ENCODE peak calls at places on chromosome 3, in four cellular contexts. R is K562, G is HepG2, W is IMR-90. H is an unnamed sample.

GRCh38 chr3:195401959-195402358 is 40.9 kb downstream of the ACAP2 start:
- DNase-seq in R (no peak), G (no peak), W (no peak), H (no peak)

GRCh38 chr3:13110678-13111116 is 37.5 kb upstream of the IQSEC1 start:
- DNase-seq in G (no peak), W (no peak), R (no peak), H (no peak)

GRCh38 chr3:140553591-140553990 is 124.3 kb upstream of the TRIM42 start:
- DNase-seq in W (no peak), R (peak; percentile 22), G (no peak), H (no peak)

GRCh38 chr3:64319391-64319790 is 94.1 kb upstream of the PRICKLE2 start:
- DNase-seq in R (no peak), W (no peak), G (no peak), H (peak; percentile 31)

GRCh38 chr3:177124882-177125281 is 72.4 kb downstream of the TBL1XR1 start:
- DNase-seq in W (no peak), G (no peak), R (no peak), H (no peak)

GRCh38 chr3:19147905-19148767 is at the start of gene KCNH8:
- DNase-seq in R (peak; percentile 20), G (no peak), W (no peak), H (no peak)

GRCh38 chr3:67005974-67006373 is 7.9 kb downstream of the KBTBD8 start:
- DNase-seq in R (no peak), G (no peak), W (no peak), H (no peak)

GRCh38 chr3:112604536-112604935 is 36.4 kb downstream of the CCDC80 start:
- DNase-seq in R (no peak), G (no peak), W (peak; percentile 86), H (no peak)

GRCh38 chr3:70049761-70050160 is 50.2 kb downstream of the SAMMSON start:
- DNase-seq in W (peak; percentile 11), R (no peak), G (no peak), H (no peak)

GRCh38 chr3:21013566-21013965 is 737.4 kb downstream of the ZNF385D start:
- DNase-seq in R (no peak), G (no peak), W (no peak), H (no peak)

GRCh38 chr3:71099997-71100719 is 483.4 kb downstream of the FOXP1 start:
- DNase-seq in W (no peak), R (peak; percentile 17), G (no peak), H (no peak)

GRCh38 chr3:39754549-39754948 is 54.9 kb upstream of the MYRIP start:
- DNase-seq in R (no peak), W (no peak), G (no peak), H (no peak)

GRCh38 chr3:110542552-110543164 is 529.0 kb upstream of the NECTIN3 start:
- DNase-seq in G (no peak), W (peak; percentile 28), R (no peak), H (no peak)

GRCh38 chr3:150370129-150370602 is 37.9 kb upstream of the TSC22D2 start:
- DNase-seq in R (peak; percentile 44), W (peak; percentile 97), G (peak; percentile 24), H (peak; percentile 71)

GRCh38 chr3:140453750-140454149 is 224.1 kb upstream of the TRIM42 start:
- DNase-seq in W (no peak), G (no peak), R (no peak), H (no peak)

GRCh38 chr3:13708301-13708700 is 159.4 kb downstream of the FBLN2 start:
- DNase-seq in G (no peak), W (no peak), R (no peak), H (no peak)

GRCh38 chr3:134449277-134449676 is 36.5 kb downstream of the ANAPC13 start:
- DNase-seq in G (peak; percentile 56), R (peak; percentile 7), W (peak; percentile 45), H (peak; percentile 58)

GRCh38 chr3:22612927-22613326 is 590.2 kb upstream of the UBE2E2 start:
- DNase-seq in R (no peak), W (no peak), G (peak; percentile 67), H (no peak)

GRCh38 chr3:50516048-50516871 is 12.8 kb upstream of the CACNA2D2 start:
- DNase-seq in G (peak; percentile 68), R (peak; percentile 20), W (no peak), H (no peak)

GRCh38 chr3:4582634-4583033 is 89.5 kb downstream of the ITPR1 start:
- DNase-seq in R (no peak), G (no peak), W (peak; percentile 27), H (no peak)

GRCh38 chr3:178475062-178475461 is 61.2 kb upstream of the KCNMB2 start:
- DNase-seq in W (no peak), R (no peak), G (no peak), H (no peak)

GRCh38 chr3:122680381-122681293 is at the start of gene PARP14:
- DNase-seq in R (peak; percentile 54), G (peak; percentile 55), W (peak; percentile 68), H (peak; percentile 52)
- TF ChIP-seq RAD21 in R (no peak), G (no peak), W (no peak), H (no peak)

GRCh38 chr3:59566481-59566975 is 516.7 kb upstream of the CFAP20DC start:
- DNase-seq in W (no peak), R (no peak), G (no peak), H (no peak)
- TF ChIP-seq SMC3 in W (no peak), R (no peak), G (no peak), H (no peak)

GRCh38 chr3:194006102-194006501 is 129.8 kb upstream of the HES1 start:
- DNase-seq in G (no peak), R (no peak), W (no peak), H (no peak)

GRCh38 chr3:194011807-194012206 is 124.1 kb upstream of the HES1 start:
- DNase-seq in W (no peak), G (no peak), R (no peak), H (no peak)

GRCh38 chr3:194009019-194009418 is 126.9 kb upstream of the HES1 start:
- DNase-seq in W (no peak), R (no peak), G (no peak), H (no peak)

GRCh38 chr3:194007598-194008337 is 128.2 kb upstream of the HES1 start:
- DNase-seq in R (no peak), G (no peak), W (no peak), H (no peak)

GRCh38 chr3:194009892-194010533 is 125.9 kb upstream of the HES1 start:
- DNase-seq in G (no peak), W (no peak), R (no peak), H (no peak)
- TF ChIP-seq MAZ in G (no peak), W (no peak), R (no peak), H (no peak)

DNA sequence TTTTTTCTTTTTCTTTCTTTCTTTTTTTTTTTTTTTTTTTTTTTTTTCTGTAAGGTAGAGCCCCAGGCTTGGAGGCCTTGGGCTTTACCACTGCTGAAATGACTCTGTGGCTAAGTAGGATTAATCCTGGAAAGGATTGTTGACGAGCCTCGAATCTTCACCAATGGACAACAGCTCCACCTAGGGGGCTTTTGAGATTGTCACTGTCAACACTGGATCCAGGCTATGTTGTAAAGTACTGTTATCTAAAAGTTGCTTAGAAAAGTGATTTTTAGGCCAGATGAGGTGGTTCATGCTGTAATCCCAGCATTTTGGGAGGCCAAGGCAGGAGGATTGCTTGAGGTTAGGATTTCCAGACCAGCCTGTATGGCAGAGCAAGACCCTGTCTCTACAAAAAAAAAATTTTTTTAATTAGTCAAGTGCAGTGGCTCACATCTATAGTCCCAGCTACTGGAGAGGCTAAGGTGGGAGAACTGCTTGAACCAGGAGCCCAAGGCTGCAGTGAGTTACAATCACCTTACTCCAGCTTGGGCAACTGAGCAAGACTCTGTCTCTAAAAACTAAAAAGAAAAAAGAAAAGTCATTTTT is 41.6 kb downstream of the KLHL18 start:
- DNase-seq in R (peak; percentile 80), W (peak; percentile 88), G (peak; percentile 63), H (peak; percentile 50)
- TF ChIP-seq RAD21 in R (peak; percentile 94), W (peak; percentile 85), G (peak; percentile 73), H (peak; percentile 75)

GRCh38 chr3:197749601-197750395 is at the start of gene FYTTD1:
- DNase-seq in W (peak; percentile 84), R (peak; percentile 94), G (peak; percentile 50), H (peak; percentile 77)

GRCh38 chr3:197749315-197749600 is 425 bp upstream of the FYTTD1 start:
- DNase-seq in R (peak; percentile 70), W (peak; percentile 76), G (no peak), H (peak; percentile 49)

GRCh38 chr3:197750396-197750831 is 731 bp downstream of the FYTTD1 start:
- DNase-seq in R (peak; percentile 68), G (no peak), W (peak; percentile 69), H (peak; percentile 66)

GRCh38 chr3:197746801-197747237 is 2.9 kb upstream of the FYTTD1 start:
- DNase-seq in G (no peak), W (no peak), R (peak; percentile 14), H (no peak)

GRCh38 chr3:197748597-197749314 is 927 bp upstream of the FYTTD1 start:
- DNase-seq in R (no peak), G (no peak), W (peak; percentile 43), H (no peak)
- TF ChIP-seq SMC3 in R (no peak), G (no peak), W (no peak), H (no peak)

GRCh38 chr3:44682182-44682896 is 30.1 kb upstream of the ZNF502 start:
- DNase-seq in G (no peak), R (no peak), W (peak; percentile 19), H (no peak)

GRCh38 chr3:44678480-44679116 is 30.1 kb downstream of the ZNF35 start:
- DNase-seq in W (no peak), R (no peak), G (no peak), H (no peak)

GRCh38 chr3:44685128-44685800 is 27.2 kb upstream of the ZNF502 start:
- DNase-seq in W (peak; percentile 84), G (no peak), R (peak; percentile 67), H (no peak)

GRCh38 chr3:44680921-44681455 is 31.5 kb upstream of the ZNF502 start:
- DNase-seq in W (no peak), G (no peak), R (no peak), H (no peak)
- TF ChIP-seq MAZ in W (no peak), G (no peak), R (no peak), H (no peak)

GRCh38 chr3:30344288-30344687 is 262.1 kb upstream of the TGFBR2 start:
- DNase-seq in G (peak; percentile 89), R (no peak), W (no peak), H (peak; percentile 60)
- TF ChIP-seq RAD21 in G (no peak), R (no peak), W (no peak), H (peak; percentile 25)

GRCh38 chr3:56629044-56629443 is 54.0 kb downstream of the TASOR start:
- DNase-seq in W (no peak), R (no peak), G (no peak), H (no peak)

GRCh38 chr3:56622381-56622780 is 60.7 kb downstream of the TASOR start:
- DNase-seq in G (no peak), R (no peak), W (no peak), H (no peak)

GRCh38 chr3:56621686-56622085 is 61.4 kb downstream of the TASOR start:
- DNase-seq in G (no peak), W (no peak), R (no peak), H (no peak)

GRCh38 chr3:56620371-56620770 is 62.7 kb downstream of the TASOR start:
- DNase-seq in R (no peak), W (peak; percentile 7), G (no peak), H (no peak)

GRCh38 chr3:56624725-56625124 is 58.3 kb downstream of the TASOR start:
- DNase-seq in G (no peak), W (peak; percentile 49), R (no peak), H (no peak)
- TF ChIP-seq SMC3 in G (no peak), W (no peak), R (no peak), H (no peak)

H was measured in A549.